ENCODE peak calls at places on chromosomes 13 and 19, in seven cellular contexts. X is MCF 10A; N is esophagus squamous epithelium; V is heart left ventricle; J is stimulated activated CD4-positive, alpha-beta T cell treated with anti-CD3 and anti-CD28 coated beads, Interleukin-1b, Interleukin-23, amount 100 ng/mL, for 1 hour; U is stimulated activated CD8-positive, alpha-beta memory T cell treated with anti-CD3 and anti-CD28 coated beads, Interleukin-4, amount 100 ng/mL, for 1 hour; O is GM20000. L is an unnamed sample.

GRCh38 chr19:36719687-36720556 is 32.5 kb downstream of the ZNF567 start:
- DNase-seq in O (no peak), J (no peak), U (no peak), X (no peak), N (no peak), V (no peak), L (no peak)

GRCh38 chr19:49595006-49595818 is 4.2 kb downstream of the PRR12 start:
- DNase-seq in X (no peak), V (no peak), N (no peak), U (no peak), J (no peak), O (peak; percentile 18), L (no peak)

GRCh38 chr13:63979951-63980350 is 2564.3 kb upstream of the PCDH20 start:
- DNase-seq in X (no peak), N (no peak), V (no peak), O (no peak), U (no peak), J (no peak), L (no peak)

GRCh38 chr13:51921790-51922740 is 60.3 kb downstream of the CCDC70 start:
- DNase-seq in U (no peak), X (no peak), J (no peak), O (no peak), N (no peak), V (no peak), L (no peak)

GRCh38 chr19:4338441-4339350 is at the start of gene STAP2:
- DNase-seq in X (peak; percentile 52), J (no peak), V (no peak), O (no peak), N (no peak), U (no peak), L (no peak)

GRCh38 chr19:18897108-18898029 is 1.4 kb upstream of the CERS1 start:
- DNase-seq in U (no peak), O (no peak), V (peak; percentile 14), N (no peak), X (no peak), J (no peak), L (no peak)

GRCh38 chr13:33204130-33204927 is 81.2 kb downstream of the STARD13 start:
- DNase-seq in J (no peak), X (no peak), O (no peak), U (no peak), V (peak; percentile 88), N (no peak), L (peak; percentile 41)

GRCh38 chr13:109941951-109942350 is 155.6 kb upstream of the IRS2 start:
- DNase-seq in N (no peak), X (peak; percentile 59), O (no peak), V (no peak), J (no peak), U (no peak), L (no peak)

GRCh38 chr19:57587529-57587928 is 3.6 kb downstream of the ZIK1 start:
- DNase-seq in V (no peak), U (no peak), N (no peak), O (no peak), J (no peak), X (peak; percentile 6), L (no peak)

GRCh38 chr13:107342747-107343146 is 774.8 kb upstream of the ARGLU1 start:
- DNase-seq in O (no peak), V (no peak), X (no peak), U (no peak), J (no peak), N (no peak), L (no peak)

GRCh38 chr13:111506131-111506530 is 185.7 kb downstream of the TEX29 start:
- DNase-seq in O (no peak), X (no peak), J (no peak), U (no peak), N (no peak), V (no peak), L (no peak)

GRCh38 chr13:63696055-63696454 is 2280.4 kb upstream of the PCDH20 start:
- DNase-seq in X (no peak), N (no peak), J (no peak), V (no peak), U (no peak), O (no peak), L (no peak)

GRCh38 chr13:102374726-102375125 is 27.1 kb downstream of the FGF14 start:
- DNase-seq in X (no peak), U (no peak), J (no peak), V (no peak), N (no peak), O (no peak), L (no peak)

GRCh38 chr13:109454167-109454917 is 332.0 kb downstream of the IRS2 start:
- DNase-seq in N (no peak), O (no peak), X (no peak), U (no peak), V (no peak), J (no peak), L (no peak)

GRCh38 chr19:39941615-39942507 is 7.4 kb upstream of the FCGBP start:
- DNase-seq in X (peak; percentile 11), O (no peak), N (no peak), V (no peak), U (peak; percentile 34), J (no peak), L (peak; percentile 59)

GRCh38 chr19:35346193-35347052 is 1.3 kb upstream of the FFAR1 start:
- DNase-seq in J (peak; percentile 53), V (no peak), O (peak; percentile 74), N (no peak), U (peak; percentile 51), X (no peak), L (peak; percentile 76)

GRCh38 chr13:65768545-65768944 is 1461.6 kb downstream of the PCDH9 start:
- DNase-seq in U (no peak), O (no peak), J (no peak), V (no peak), N (no peak), X (no peak), L (no peak)

GRCh38 chr19:12774588-12775555 is at the start of gene HOOK2:
- DNase-seq in X (peak; percentile 84), J (no peak), V (no peak), N (peak; percentile 63), U (no peak), O (no peak), L (no peak)